ENCODE peak calls at places on chromosomes 11 and 22, in ten cellular contexts. O is NB4, N is AG10803, H is foreskin fibroblast, L is upper lobe of right lung, U is OCI-LY7, P is left ventricle myocardium inferior, F is fibroblast of pulmonary artery, S is IMR-90, X is vagina. R is an unnamed sample.

GRCh38 chr22:24134090-24134846 is 47.0 kb upstream of the SUSD2 start:
- DNase-seq in O (peak), N (no peak), H (no peak), L (peak), U (no peak), P (peak), F (no peak), S (no peak), X (no peak), R (peak)

GRCh38 chr11:63909621-63910506 is 7.1 kb downstream of the RCOR2 start:
- DNase-seq in O (no peak), N (no peak), H (no peak), L (no peak), U (no peak), P (no peak), F (no peak), S (no peak), X (no peak), R (no peak)

GRCh38 chr11:117071344-117071787 is 26.9 kb downstream of the SIK3 start:
- DNase-seq in O (no peak), N (peak), H (no peak), L (no peak), U (no peak), P (no peak), F (peak), S (no peak), X (no peak), R (no peak)

GRCh38 chr11:128047026-128047425 is 540.3 kb downstream of the ETS1 start:
- DNase-seq in O (no peak), N (no peak), H (no peak), L (no peak), U (no peak), P (no peak), F (peak), S (peak), X (no peak), R (no peak)

GRCh38 chr11:72439455-72439854 is 5.1 kb upstream of the CLPB start:
- DNase-seq in O (peak), N (peak), H (peak), L (no peak), U (no peak), P (no peak), F (peak), S (peak), X (no peak), R (peak)

GRCh38 chr11:27933992-27934829 is 173.7 kb downstream of the KIF18A start:
- DNase-seq in O (no peak), N (peak), H (peak), L (no peak), U (no peak), P (no peak), F (peak), S (peak), X (no peak), R (peak)

GRCh38 chr11:107598225-107599139 is 7.5 kb downstream of the ELMOD1 start:
- DNase-seq in O (peak), N (no peak), H (no peak), L (peak), U (peak), P (no peak), F (peak), S (no peak), X (no peak), R (no peak)

GRCh38 chr11:33736148-33736809 is at the start of gene CD59:
- DNase-seq in O (peak), N (peak), H (peak), L (peak), U (peak), P (peak), F (peak), S (peak), X (peak), R (peak)

GRCh38 chr11:61270354-61271070 is 24.6 kb downstream of the VWCE start:
- DNase-seq in O (no peak), N (peak), H (peak), L (no peak), U (no peak), P (no peak), F (peak), S (peak), X (no peak), R (no peak)

GRCh38 chr11:2470495-2470894 is 25.7 kb downstream of the KCNQ1 start:
- DNase-seq in O (no peak), N (no peak), H (no peak), L (no peak), U (no peak), P (no peak), F (no peak), S (no peak), X (peak), R (no peak)

GRCh38 chr22:20834206-20834605 is 24.4 kb downstream of the PI4KA start:
- DNase-seq in O (no peak), N (no peak), H (no peak), L (no peak), U (no peak), P (no peak), F (no peak), S (no peak), X (no peak), R (no peak)

GRCh38 chr11:10305964-10306918 is 1.4 kb downstream of the ADM start:
- DNase-seq in O (peak), N (peak), H (no peak), L (no peak), U (no peak), P (peak), F (no peak), S (peak), X (no peak), R (peak)

DNA sequence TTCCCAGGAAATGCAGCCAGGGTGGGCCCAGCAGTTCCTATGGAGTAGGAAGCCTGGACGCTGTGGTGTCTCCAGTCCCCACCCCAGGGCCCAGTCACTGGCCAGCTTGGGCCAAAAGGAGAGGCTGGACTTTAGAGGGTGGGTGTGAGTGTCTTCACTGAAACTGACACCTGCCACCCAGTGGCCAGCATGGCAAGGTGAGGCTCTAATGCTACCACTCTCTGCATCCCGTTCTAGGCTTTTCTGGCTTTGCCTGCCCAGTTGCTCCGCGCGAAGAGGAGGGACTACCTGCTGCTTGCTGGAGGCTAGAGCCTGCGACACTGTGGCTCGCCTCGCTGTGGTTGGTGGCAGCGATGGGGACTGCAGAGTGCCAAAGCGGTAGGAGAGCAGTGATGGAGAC is 35.4 kb downstream of the C22orf42 start:
- DNase-seq in O (no peak), N (no peak), H (no peak), L (no peak), U (no peak), P (no peak), F (no peak), S (no peak), X (no peak), R (no peak)
- TF ChIP-seq CTCF in O (no peak), N (no peak), H (no peak), L (no peak), U (no peak), P (peak), F (no peak), S (no peak), X (no peak), R (no peak)

DNA sequence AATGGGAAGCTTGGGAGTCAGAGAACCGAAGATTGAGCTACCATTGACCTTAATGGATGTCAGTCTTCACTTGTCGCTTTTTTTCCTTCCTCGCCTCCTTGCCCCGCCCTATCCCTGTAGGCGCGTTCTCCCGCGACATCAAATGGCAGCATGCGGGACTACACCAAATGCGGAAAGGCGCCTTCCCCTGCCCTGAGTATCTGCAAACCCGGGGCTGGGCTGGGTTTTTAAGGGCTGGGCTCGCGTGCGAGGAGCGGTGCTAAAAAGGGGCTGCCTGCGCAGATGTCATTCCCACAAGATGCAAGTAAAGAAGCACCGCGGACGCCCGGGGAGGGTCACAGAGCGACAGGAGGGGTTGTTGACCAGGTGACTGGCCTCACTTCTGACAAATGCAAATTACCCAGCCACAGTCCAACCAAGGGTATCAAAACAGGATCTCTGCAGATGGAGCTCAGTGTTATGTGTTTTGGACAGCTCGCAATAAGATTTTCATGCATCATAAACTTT is 4.7 kb upstream of the FAM111B start:
- DNase-seq in O (no peak), N (peak), H (peak), L (peak), U (peak), P (peak), F (peak), S (peak), X (no peak), R (peak)
- H3K4me3 ChIP-seq in O (no peak), N (peak), H (peak), L (peak), U (peak), P (peak), F (peak), S (peak), X (peak), R (peak)

GRCh38 chr22:41948142-41948541 is 1.2 kb upstream of the CENPM start:
- DNase-seq in O (no peak), N (no peak), H (no peak), L (no peak), U (no peak), P (no peak), F (no peak), S (no peak), X (no peak), R (no peak)

GRCh38 chr22:41947181-41948080 is 479 bp upstream of the CENPM start:
- DNase-seq in O (no peak), N (no peak), H (no peak), L (no peak), U (peak), P (no peak), F (no peak), S (no peak), X (no peak), R (no peak)

GRCh38 chr22:41949297-41949965 is 2.5 kb upstream of the CENPM start:
- DNase-seq in O (peak), N (no peak), H (no peak), L (no peak), U (peak), P (no peak), F (no peak), S (no peak), X (no peak), R (no peak)

GRCh38 chr22:41943661-41944209 is 3.2 kb downstream of the CENPM start:
- DNase-seq in O (no peak), N (no peak), H (peak), L (no peak), U (no peak), P (no peak), F (no peak), S (peak), X (no peak), R (no peak)

DNA sequence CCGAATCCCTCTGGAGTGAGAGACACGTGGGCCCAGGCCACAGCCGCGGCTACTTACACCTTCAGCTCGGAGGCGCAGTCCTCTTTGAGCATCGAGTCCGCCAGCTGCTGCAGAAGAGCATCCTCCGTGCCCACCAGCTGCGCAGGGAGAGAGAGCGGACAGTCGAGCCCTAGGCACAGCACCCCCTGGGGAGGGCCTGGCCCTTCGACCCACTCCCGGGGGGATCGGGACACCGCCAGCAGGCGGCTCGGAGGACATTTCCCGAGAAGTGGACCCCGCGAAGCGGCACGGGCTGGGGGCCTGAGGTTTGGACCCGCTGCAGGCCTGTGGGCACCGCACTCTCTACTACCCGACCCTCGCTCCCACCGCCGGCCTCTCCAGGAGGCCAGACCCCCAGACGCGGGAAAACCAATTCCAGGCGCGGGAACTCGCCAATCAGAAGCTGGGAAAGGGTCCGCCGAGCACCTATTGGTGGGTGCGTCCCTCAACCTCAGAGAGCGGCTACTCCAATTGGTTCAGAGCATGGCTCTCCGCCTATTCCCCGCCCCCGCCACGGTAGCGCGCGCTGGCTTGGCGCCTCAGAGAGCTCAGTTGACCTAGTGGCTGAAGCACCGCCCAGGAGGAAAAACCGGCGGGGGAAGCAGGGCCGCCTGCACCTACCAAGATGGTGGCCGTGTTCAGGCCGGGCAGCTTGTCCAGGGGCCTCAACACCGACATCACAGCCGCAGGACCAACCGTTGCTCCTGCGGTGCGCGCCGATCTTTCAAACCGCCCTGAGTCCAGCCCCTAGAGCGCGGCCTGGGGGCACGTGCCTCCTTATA is at the start of gene CENPM:
- DNase-seq in O (peak), N (peak), H (peak), L (peak), U (peak), P (peak), F (peak), S (peak), X (peak), R (peak)
- TF ChIP-seq CTCF in O (no peak), N (peak), H (peak), L (no peak), U (peak), P (peak), F (peak), S (no peak), X (no peak), R (peak)

GRCh38 chr22:46063861-46064235 is 86.5 kb upstream of the PPARA start:
- DNase-seq in O (no peak), N (no peak), H (no peak), L (peak), U (no peak), P (peak), F (no peak), S (no peak), X (no peak), R (no peak)
- H3K4me3 ChIP-seq in O (no peak), N (peak), H (no peak), L (peak), U (no peak), P (peak), F (no peak), S (no peak), X (peak), R (no peak)

GRCh38 chr11:125869526-125869925 is 17.9 kb upstream of the HYLS1 start:
- DNase-seq in O (no peak), N (no peak), H (no peak), L (no peak), U (no peak), P (no peak), F (no peak), S (no peak), X (no peak), R (no peak)
- TF ChIP-seq CTCF in O (no peak), N (no peak), H (no peak), L (no peak), U (no peak), P (no peak), F (no peak), S (no peak), X (no peak), R (no peak)

R was measured in astrocyte of the spinal cord.